ENCODE peak calls at places on chromosomes 11 and 22, in four cellular contexts. One of them, this sample, is unnamed.

GRCh38 chr11:78223320-78223954 is 34.7 kb downstream of the USP35 start:
- DNase-seq in IMR-90: no peak
- DNase-seq in K562: no peak
- DNase-seq in GM12878: peak
- DNase-seq in this sample: no peak

GRCh38 chr11:120337133-120337895 is 1.1 kb downstream of the ARHGEF12 start:
- DNase-seq in IMR-90: no peak
- DNase-seq in K562: no peak
- DNase-seq in GM12878: no peak
- DNase-seq in this sample: no peak

GRCh38 chr22:25413620-25414019 is 150.9 kb upstream of the GRK3 start:
- DNase-seq in IMR-90: no peak
- DNase-seq in K562: no peak
- DNase-seq in GM12878: no peak
- DNase-seq in this sample: no peak

GRCh38 chr11:3160252-3161031 is 4.7 kb downstream of the OSBPL5 start:
- DNase-seq in IMR-90: peak
- DNase-seq in K562: no peak
- DNase-seq in GM12878: no peak
- DNase-seq in this sample: peak

GRCh38 chr22:19522190-19522880 is 1.9 kb downstream of the CLDN5 start:
- DNase-seq in IMR-90: no peak
- DNase-seq in K562: no peak
- DNase-seq in GM12878: no peak
- DNase-seq in this sample: no peak

GRCh38 chr11:63961608-63962412 is 12.6 kb upstream of the COX8A start:
- DNase-seq in IMR-90: peak
- DNase-seq in K562: peak
- DNase-seq in GM12878: no peak
- DNase-seq in this sample: no peak

GRCh38 chr22:41931701-41932269 is 5.2 kb upstream of the TNFRSF13C start:
- DNase-seq in IMR-90: no peak
- DNase-seq in K562: no peak
- DNase-seq in GM12878: peak
- DNase-seq in this sample: no peak

GRCh38 chr22:48496987-48497650 is 1330.6 kb downstream of the BRD1 start:
- DNase-seq in IMR-90: no peak
- DNase-seq in K562: no peak
- DNase-seq in GM12878: no peak
- DNase-seq in this sample: peak

GRCh38 chr11:60988658-60989057 is 17.2 kb downstream of the CD6 start:
- DNase-seq in IMR-90: no peak
- DNase-seq in K562: no peak
- DNase-seq in GM12878: no peak
- DNase-seq in this sample: no peak

GRCh38 chr22:45317551-45318167 is 7.9 kb downstream of the FAM118A start:
- DNase-seq in IMR-90: peak
- DNase-seq in K562: no peak
- DNase-seq in GM12878: no peak
- DNase-seq in this sample: no peak

GRCh38 chr22:30335236-30335635 is 8.5 kb upstream of the TBC1D10A start:
- DNase-seq in IMR-90: no peak
- DNase-seq in K562: no peak
- DNase-seq in GM12878: no peak
- DNase-seq in this sample: no peak

GRCh38 chr11:13535819-13536218 is 40.0 kb upstream of the PTH start:
- DNase-seq in IMR-90: no peak
- DNase-seq in K562: peak
- DNase-seq in GM12878: no peak
- DNase-seq in this sample: no peak

GRCh38 chr22:22925146-22925794 is 37.7 kb downstream of the IGLL5 start:
- DNase-seq in IMR-90: no peak
- DNase-seq in K562: no peak
- DNase-seq in GM12878: no peak
- DNase-seq in this sample: no peak

GRCh38 chr11:47672283-47672730 is 29.9 kb upstream of the MTCH2 start:
- DNase-seq in IMR-90: peak
- DNase-seq in K562: peak
- DNase-seq in GM12878: no peak
- DNase-seq in this sample: no peak

GRCh38 chr22:50437511-50438304 is 37.1 kb downstream of the SBF1 start:
- DNase-seq in IMR-90: no peak
- DNase-seq in K562: no peak
- DNase-seq in GM12878: no peak
- DNase-seq in this sample: no peak

GRCh38 chr11:34263462-34264186 is 94.2 kb downstream of the ABTB2 start:
- DNase-seq in IMR-90: peak
- DNase-seq in K562: no peak
- DNase-seq in GM12878: no peak
- DNase-seq in this sample: no peak

GRCh38 chr11:123195182-123196059 is at the start of gene CLMP:
- DNase-seq in IMR-90: peak
- DNase-seq in K562: no peak
- DNase-seq in GM12878: no peak
- DNase-seq in this sample: no peak

GRCh38 chr11:7060828-7061227 is 28.0 kb upstream of the RBMXL2 start:
- DNase-seq in IMR-90: peak
- DNase-seq in K562: no peak
- DNase-seq in GM12878: no peak
- DNase-seq in this sample: no peak

GRCh38 chr11:66328307-66329144 is 7.7 kb downstream of the RIN1 start:
- DNase-seq in IMR-90: peak
- DNase-seq in K562: peak
- DNase-seq in GM12878: no peak
- DNase-seq in this sample: peak

GRCh38 chr11:69218271-69218682 is 62.5 kb downstream of the SMIM38 start:
- DNase-seq in IMR-90: peak
- DNase-seq in K562: no peak
- DNase-seq in GM12878: no peak
- DNase-seq in this sample: no peak

GRCh38 chr22:43004362-43005035 is 10.4 kb downstream of the PACSIN2 start:
- DNase-seq in IMR-90: no peak
- DNase-seq in K562: no peak
- DNase-seq in GM12878: no peak
- DNase-seq in this sample: no peak

GRCh38 chr22:40472579-40472978 is 102.2 kb downstream of the SGSM3 start:
- DNase-seq in IMR-90: no peak
- DNase-seq in K562: no peak
- DNase-seq in GM12878: no peak
- DNase-seq in this sample: no peak

GRCh38 chr11:20964985-20965384 is 295.6 kb downstream of the NELL1 start:
- DNase-seq in IMR-90: no peak
- DNase-seq in K562: no peak
- DNase-seq in GM12878: no peak
- DNase-seq in this sample: no peak
- TF ChIP-seq CHD1 in IMR-90: no peak
- TF ChIP-seq CHD1 in K562: no peak
- TF ChIP-seq CHD1 in GM12878: no peak
- TF ChIP-seq CHD1 in this sample: no peak

GRCh38 chr11:59427068-59427382 is 812 bp upstream of the OR5A2 start:
- DNase-seq in IMR-90: no peak
- DNase-seq in K562: no peak
- DNase-seq in GM12878: no peak
- DNase-seq in this sample: no peak

GRCh38 chr11:59425131-59425530 is 1.1 kb downstream of the OR5A2 start:
- DNase-seq in IMR-90: no peak
- DNase-seq in K562: no peak
- DNase-seq in GM12878: no peak
- DNase-seq in this sample: no peak

GRCh38 chr11:59426361-59427067 is at the start of gene OR5A2:
- DNase-seq in IMR-90: no peak
- DNase-seq in K562: no peak
- DNase-seq in GM12878: no peak
- DNase-seq in this sample: peak

DNA sequence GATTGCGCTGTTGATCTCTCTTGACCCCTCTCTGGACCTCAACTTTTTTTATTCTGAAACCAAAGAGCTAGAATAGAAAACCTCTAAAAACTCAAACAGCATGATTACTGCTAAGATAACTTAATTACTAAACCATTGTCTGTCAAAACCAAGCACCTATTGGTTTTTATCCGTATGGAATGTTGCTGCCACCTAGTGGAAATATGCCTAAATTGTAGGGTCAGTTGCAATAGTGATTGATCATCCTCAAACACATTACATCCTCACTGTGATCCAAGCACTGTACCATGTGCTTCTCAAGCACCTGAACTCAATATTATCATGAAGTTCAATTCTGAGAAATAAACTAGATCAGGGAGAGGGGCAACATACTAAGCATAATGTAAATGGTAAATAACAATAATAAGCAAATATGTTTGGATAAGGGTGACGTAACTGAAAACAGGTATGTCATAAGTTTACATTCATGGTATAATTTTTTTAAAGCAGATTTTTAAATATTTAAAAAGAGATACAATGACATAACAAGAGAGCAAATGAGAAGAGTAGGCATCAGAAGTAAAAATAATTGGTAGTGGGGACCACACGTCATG is 3.8 kb upstream of the OR5A2 start:
- DNase-seq in IMR-90: peak
- DNase-seq in K562: peak
- DNase-seq in GM12878: peak
- DNase-seq in this sample: no peak
- TF ChIP-seq CHD1 in IMR-90: no peak
- TF ChIP-seq CHD1 in K562: no peak
- TF ChIP-seq CHD1 in GM12878: no peak
- TF ChIP-seq CHD1 in this sample: no peak

GRCh38 chr22:46464701-46465347 is 72.6 kb downstream of the CELSR1 start:
- DNase-seq in IMR-90: no peak
- DNase-seq in K562: no peak
- DNase-seq in GM12878: no peak
- DNase-seq in this sample: no peak

GRCh38 chr22:46464296-46464695 is 73.1 kb downstream of the CELSR1 start:
- DNase-seq in IMR-90: no peak
- DNase-seq in K562: no peak
- DNase-seq in GM12878: no peak
- DNase-seq in this sample: no peak

GRCh38 chr22:46463435-46464227 is 73.8 kb downstream of the CELSR1 start:
- DNase-seq in IMR-90: no peak
- DNase-seq in K562: no peak
- DNase-seq in GM12878: no peak
- DNase-seq in this sample: no peak

GRCh38 chr22:46461566-46462180 is 75.7 kb downstream of the CELSR1 start:
- DNase-seq in IMR-90: no peak
- DNase-seq in K562: no peak
- DNase-seq in GM12878: no peak
- DNase-seq in this sample: no peak

GRCh38 chr22:46462726-46463371 is 74.6 kb downstream of the CELSR1 start:
- DNase-seq in IMR-90: peak
- DNase-seq in K562: peak
- DNase-seq in GM12878: no peak
- DNase-seq in this sample: no peak
- TF ChIP-seq CHD1 in IMR-90: no peak
- TF ChIP-seq CHD1 in K562: no peak
- TF ChIP-seq CHD1 in GM12878: no peak
- TF ChIP-seq CHD1 in this sample: no peak

GRCh38 chr11:96246718-96247540 is 96.1 kb downstream of the MAML2 start:
- DNase-seq in IMR-90: peak
- DNase-seq in K562: no peak
- DNase-seq in GM12878: no peak
- DNase-seq in this sample: no peak
- TF ChIP-seq CHD1 in IMR-90: no peak
- TF ChIP-seq CHD1 in K562: no peak
- TF ChIP-seq CHD1 in GM12878: no peak
- TF ChIP-seq CHD1 in this sample: no peak

DNA sequence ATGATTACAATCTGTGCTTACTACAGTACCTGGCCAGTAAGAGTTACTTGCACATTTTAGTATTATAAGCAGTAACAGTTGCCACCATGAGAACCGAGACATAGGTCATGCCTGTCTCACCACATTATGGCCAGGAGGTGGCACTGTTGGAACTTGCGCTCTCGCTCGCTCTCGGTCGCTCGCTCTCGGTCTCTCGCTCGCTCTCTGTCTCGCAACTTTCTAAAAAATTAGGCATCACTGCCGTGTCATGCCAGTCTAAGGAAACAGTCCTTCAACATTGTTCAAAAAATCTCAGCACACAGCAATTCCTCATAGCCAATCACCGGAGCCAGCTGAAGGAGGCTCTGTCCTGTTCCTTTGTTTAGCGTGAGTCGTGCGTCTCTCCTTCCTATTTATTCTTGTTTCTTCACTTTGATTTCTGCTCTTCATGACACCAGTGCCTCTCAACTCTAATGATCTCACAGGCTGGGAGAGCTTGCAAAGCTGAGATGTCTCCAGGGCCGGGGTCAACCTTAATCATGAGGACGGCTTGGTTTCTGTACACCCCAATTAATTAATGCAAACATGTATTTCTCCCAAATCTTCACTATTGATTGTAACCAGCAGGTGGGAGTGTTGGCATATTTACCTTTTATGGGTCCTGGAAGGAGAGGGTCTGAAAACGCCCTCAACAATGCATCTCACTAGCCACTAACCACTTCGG is 6.3 kb upstream of the ADAMTS8 start:
- DNase-seq in IMR-90: peak
- DNase-seq in K562: peak
- DNase-seq in GM12878: peak
- DNase-seq in this sample: peak
- TF ChIP-seq CHD1 in IMR-90: no peak
- TF ChIP-seq CHD1 in K562: no peak
- TF ChIP-seq CHD1 in GM12878: no peak
- TF ChIP-seq CHD1 in this sample: no peak

DNA sequence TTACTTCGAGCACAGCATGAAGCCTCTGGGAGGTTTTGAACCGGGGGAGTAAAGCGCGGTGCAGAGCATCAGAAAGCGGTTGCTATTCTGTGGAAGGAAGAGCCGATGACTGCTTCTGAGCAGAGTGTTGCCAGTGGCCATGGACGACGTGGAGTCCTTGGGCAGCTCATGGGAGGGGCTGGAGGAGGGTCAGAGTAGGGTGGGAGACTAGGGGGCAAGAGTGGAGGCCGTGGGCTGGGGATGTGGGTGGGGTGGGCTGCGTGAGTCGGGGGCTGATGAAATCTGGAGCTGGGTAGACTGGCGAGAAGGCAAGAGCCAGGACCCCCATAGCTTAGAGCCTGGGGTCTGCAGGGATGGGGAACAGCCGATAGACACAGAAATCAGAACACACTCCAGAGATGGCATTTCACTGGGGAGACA is 40.2 kb downstream of the TBC1D22A start:
- DNase-seq in IMR-90: no peak
- DNase-seq in K562: no peak
- DNase-seq in GM12878: no peak
- DNase-seq in this sample: no peak
- TF ChIP-seq CHD1 in IMR-90: no peak
- TF ChIP-seq CHD1 in K562: no peak
- TF ChIP-seq CHD1 in GM12878: no peak
- TF ChIP-seq CHD1 in this sample: no peak